ENCODE peak calls at places on chromosomes 2 and 18, in ten cellular contexts. Y is neural progenitor cell; A is Peyer's patch; N is WERI-Rb-1; E is fibroblast of lung; X is tibial nerve; U is CD4-positive, CD25-positive, alpha-beta regulatory T cell; C is CD8-positive, alpha-beta memory T cell; V is ovary; L is heart left ventricle. R is an unnamed sample.
A peak's percentile ranks its signal among the peaks of the same experiment; 100 is the strongest.

GRCh38 chr2:175766880-175767279 is 235.2 kb downstream of the LNPK start:
- DNase-seq in X (no peak), Y (no peak), N (no peak), U (no peak), E (peak; percentile 27), L (no peak), V (no peak), A (no peak), C (no peak), R (no peak)

GRCh38 chr2:197926673-197927072 is 122.3 kb downstream of the PLCL1 start:
- DNase-seq in E (no peak), N (no peak), Y (no peak), V (no peak), L (no peak), C (no peak), U (no peak), X (no peak), A (no peak), R (no peak)

GRCh38 chr18:43587538-43588153 is 310.4 kb upstream of the SYT4 start:
- DNase-seq in V (no peak), A (peak; percentile 46), L (no peak), N (no peak), U (no peak), C (no peak), E (peak; percentile 64), X (peak; percentile 15), Y (peak; percentile 37), R (no peak)

GRCh38 chr2:70641263-70641784 is 87.7 kb upstream of the TGFA start:
- DNase-seq in U (no peak), L (no peak), X (no peak), A (no peak), N (no peak), Y (no peak), E (no peak), V (no peak), C (no peak), R (no peak)

GRCh38 chr2:200252661-200253067 is 53.8 kb upstream of the SPATS2L start:
- DNase-seq in A (no peak), L (no peak), Y (no peak), U (no peak), X (peak; percentile 9), C (no peak), N (no peak), V (no peak), E (peak; percentile 87), R (no peak)

GRCh38 chr18:3794537-3795348 is 344.8 kb downstream of the TGIF1 start:
- DNase-seq in A (no peak), C (no peak), L (peak; percentile 31), N (no peak), V (no peak), U (no peak), X (peak; percentile 9), E (peak; percentile 96), Y (no peak), R (no peak)

GRCh38 chr2:54052825-54053718 is 62.3 kb upstream of the ACYP2 start:
- DNase-seq in Y (peak; percentile 15), V (no peak), X (no peak), U (no peak), L (no peak), E (no peak), A (no peak), N (no peak), C (no peak), R (no peak)

GRCh38 chr2:57111531-57111930 is 927.7 kb downstream of the CCDC85A start:
- DNase-seq in A (no peak), L (no peak), C (no peak), E (no peak), N (no peak), V (no peak), X (no peak), U (no peak), Y (no peak), R (no peak)

GRCh38 chr2:85151026-85151425 is 17.8 kb downstream of the TCF7L1 start:
- DNase-seq in Y (no peak), N (no peak), L (no peak), A (no peak), C (no peak), X (no peak), U (no peak), V (no peak), E (no peak), R (no peak)

GRCh38 chr2:70556608-70557007 is 3.0 kb upstream of the TGFA start:
- DNase-seq in L (no peak), N (no peak), V (no peak), U (no peak), Y (no peak), E (no peak), X (no peak), A (no peak), C (no peak), R (no peak)

GRCh38 chr2:122670932-122671331 is 915.5 kb downstream of the TSN start:
- DNase-seq in Y (no peak), A (no peak), N (no peak), C (no peak), L (no peak), V (no peak), E (no peak), X (no peak), U (no peak), R (no peak)

GRCh38 chr2:68411397-68412126 is 46.5 kb downstream of the PLEK start:
- DNase-seq in C (peak; percentile 6), V (no peak), E (no peak), N (no peak), U (no peak), X (no peak), L (no peak), Y (no peak), A (no peak), R (no peak)
- H3K4me3 ChIP-seq in C (no peak overlapping the region), V (no peak overlapping the region), E (no peak overlapping the region), N (no peak overlapping the region), U (no peak overlapping the region), X (no peak overlapping the region), L (no peak overlapping the region), Y (no peak overlapping the region), A (no peak overlapping the region), R (no peak overlapping the region)

GRCh38 chr2:148613231-148614023 is 31.1 kb upstream of the EPC2 start:
- DNase-seq in Y (no peak), C (no peak), L (no peak), V (no peak), A (no peak), E (no peak), X (no peak), U (no peak), N (no peak), R (no peak)

GRCh38 chr2:148616696-148617095 is 27.9 kb upstream of the EPC2 start:
- DNase-seq in Y (no peak), A (no peak), U (no peak), L (no peak), N (no peak), E (no peak), C (no peak), V (no peak), X (no peak), R (no peak)

GRCh38 chr2:148614332-148615049 is 30.1 kb upstream of the EPC2 start:
- DNase-seq in A (no peak), C (no peak), V (no peak), X (peak; percentile 12), Y (no peak), U (no peak), E (peak; percentile 10), L (no peak), N (no peak), R (no peak)

GRCh38 chr2:148615446-148615845 is 29.1 kb upstream of the EPC2 start:
- DNase-seq in A (no peak), U (no peak), E (no peak), N (no peak), X (no peak), C (no peak), V (no peak), Y (no peak), L (no peak), R (no peak)

GRCh38 chr2:148614024-148614331 is 30.6 kb upstream of the EPC2 start:
- DNase-seq in U (no peak), Y (peak; percentile 69), N (no peak), V (no peak), A (no peak), X (peak; percentile 8), E (peak; percentile 27), L (no peak), C (no peak), R (no peak)
- H3K27ac ChIP-seq in U (no peak overlapping the region), Y (no peak overlapping the region), N (no peak overlapping the region), V (no peak overlapping the region), A (no peak overlapping the region), X (peak overlapping the region; percentile 49), E (no peak overlapping the region), L (peak overlapping the region; percentile 65), C (no peak overlapping the region), R (no peak overlapping the region)

DNA sequence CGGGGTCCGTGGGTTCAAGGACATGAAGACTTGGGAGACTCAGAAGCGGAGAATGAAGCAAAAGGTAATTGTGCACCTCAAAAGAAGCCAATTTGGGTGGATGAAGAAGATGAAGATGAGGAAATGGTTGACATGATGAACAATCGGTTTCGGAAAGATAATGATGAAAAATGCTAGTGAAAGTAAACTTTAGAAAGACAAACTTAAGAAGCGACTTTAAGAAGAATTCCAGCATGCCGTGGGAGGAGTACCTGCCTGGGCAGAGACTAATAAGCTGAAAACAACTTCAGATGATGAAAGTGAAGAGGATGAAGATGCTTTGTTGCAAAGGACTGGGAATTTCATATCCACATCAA is 43.5 kb downstream of the PSTPIP2 start:
- DNase-seq in L (no peak), V (no peak), A (no peak), E (no peak), U (no peak), N (no peak), X (no peak), Y (no peak), C (no peak), R (no peak)
- H3K4me3 ChIP-seq in L (peak overlapping the region; percentile 57), V (peak overlapping the region; percentile 39), A (peak overlapping the region; percentile 58), E (peak overlapping the region; percentile 61), U (peak overlapping the region; percentile 70), N (peak overlapping the region; percentile 45), X (peak overlapping the region; percentile 41), Y (peak overlapping the region; percentile 46), C (peak overlapping the region; percentile 81), R (peak overlapping the region; percentile 70)

GRCh38 chr2:232139171-232139594 is 177.7 kb downstream of the DIS3L2 start:
- DNase-seq in C (no peak), L (no peak), V (no peak), Y (no peak), A (no peak), U (peak; percentile 15), N (no peak), E (no peak), X (no peak), R (no peak)

GRCh38 chr2:232138441-232138840 is 176.9 kb downstream of the DIS3L2 start:
- DNase-seq in Y (no peak), E (no peak), N (no peak), U (no peak), C (no peak), V (no peak), X (no peak), A (no peak), L (no peak), R (no peak)

GRCh38 chr2:232137748-232138147 is 176.2 kb downstream of the DIS3L2 start:
- DNase-seq in N (no peak), U (no peak), C (no peak), Y (no peak), A (no peak), E (no peak), L (no peak), X (no peak), V (no peak), R (no peak)

GRCh38 chr2:232134939-232135338 is 173.4 kb downstream of the DIS3L2 start:
- DNase-seq in X (no peak), N (no peak), E (no peak), L (no peak), V (no peak), Y (no peak), A (no peak), U (no peak), C (no peak), R (no peak)

GRCh38 chr2:232137346-232137745 is 175.8 kb downstream of the DIS3L2 start:
- DNase-seq in Y (no peak), V (no peak), A (no peak), X (no peak), N (no peak), E (no peak), U (no peak), C (no peak), L (no peak), R (no peak)
- H3K27ac ChIP-seq in Y (no peak overlapping the region), V (no peak overlapping the region), A (no peak overlapping the region), X (no peak overlapping the region), N (no peak overlapping the region), E (no peak overlapping the region), U (peak overlapping the region; percentile 44), C (no peak overlapping the region), L (no peak overlapping the region), R (no peak overlapping the region)

R was measured in coronary artery.